ENCODE peak calls at places on chromosomes 6 and 20, in five cellular contexts. One of them, this sample, is unnamed.
A peak's percentile ranks its signal among the peaks of the same experiment; 100 is the strongest.

GRCh38 chr6:14121936-14122344 is 4.4 kb downstream of the CD83 start:
- DNase-seq in T-helper 17 cell: no peak
- DNase-seq in NCI-H226: no peak
- DNase-seq in adipocyte: no peak
- DNase-seq in ascending aorta: peak; percentile 70
- DNase-seq in this sample: no peak

GRCh38 chr6:132715204-132715603 is 1.3 kb upstream of the VNN1 start:
- DNase-seq in T-helper 17 cell: no peak
- DNase-seq in NCI-H226: peak; percentile 82
- DNase-seq in adipocyte: peak; percentile 58
- DNase-seq in ascending aorta: no peak
- DNase-seq in this sample: no peak

GRCh38 chr6:107444277-107444676 is 15.1 kb downstream of the PDSS2 start:
- DNase-seq in T-helper 17 cell: no peak
- DNase-seq in NCI-H226: no peak
- DNase-seq in adipocyte: no peak
- DNase-seq in ascending aorta: no peak
- DNase-seq in this sample: no peak

GRCh38 chr6:56932891-56933473 is 21.9 kb upstream of the BEND6 start:
- DNase-seq in T-helper 17 cell: no peak
- DNase-seq in NCI-H226: no peak
- DNase-seq in adipocyte: no peak
- DNase-seq in ascending aorta: no peak
- DNase-seq in this sample: no peak

GRCh38 chr20:63959699-63960075 is 3.5 kb upstream of the UCKL1 start:
- DNase-seq in T-helper 17 cell: no peak
- DNase-seq in NCI-H226: no peak
- DNase-seq in adipocyte: no peak
- DNase-seq in ascending aorta: no peak
- DNase-seq in this sample: no peak

GRCh38 chr6:164104432-164104831 is 689.9 kb downstream of the QKI start:
- DNase-seq in T-helper 17 cell: no peak
- DNase-seq in NCI-H226: no peak
- DNase-seq in adipocyte: no peak
- DNase-seq in ascending aorta: no peak
- DNase-seq in this sample: no peak

GRCh38 chr20:11387189-11387754 is 530.4 kb upstream of the BTBD3 start:
- DNase-seq in T-helper 17 cell: no peak
- DNase-seq in NCI-H226: peak; percentile 84
- DNase-seq in adipocyte: peak; percentile 61
- DNase-seq in ascending aorta: no peak
- DNase-seq in this sample: no peak

GRCh38 chr20:9582137-9582536 is 67.7 kb downstream of the LAMP5 start:
- DNase-seq in T-helper 17 cell: no peak
- DNase-seq in NCI-H226: no peak
- DNase-seq in adipocyte: no peak
- DNase-seq in ascending aorta: no peak
- DNase-seq in this sample: no peak

GRCh38 chr6:25606151-25606550 is 45.9 kb upstream of the SCGN start:
- DNase-seq in T-helper 17 cell: no peak
- DNase-seq in NCI-H226: no peak
- DNase-seq in adipocyte: no peak
- DNase-seq in ascending aorta: no peak
- DNase-seq in this sample: no peak

GRCh38 chr6:135451617-135452190 is 45.8 kb downstream of the AHI1 start:
- DNase-seq in T-helper 17 cell: no peak
- DNase-seq in NCI-H226: no peak
- DNase-seq in adipocyte: peak; percentile 78
- DNase-seq in ascending aorta: no peak
- DNase-seq in this sample: no peak

GRCh38 chr6:95569560-95569959 is 7.8 kb upstream of the MANEA start:
- DNase-seq in T-helper 17 cell: no peak
- DNase-seq in NCI-H226: no peak
- DNase-seq in adipocyte: no peak
- DNase-seq in ascending aorta: no peak
- DNase-seq in this sample: no peak

This sample was measured in effector CD8-positive, alpha-beta T cell.